ENCODE peak calls at places on chromosomes 4 and X, in nine cellular contexts. S is stimulated activated CD4-positive, alpha-beta T cell treated with anti-CD3 and anti-CD28 coated beads, Interleukin-12 subunit alpha, Interleukin-12 subunit beta, amount 100 ng/mL, for 48 hours; Z is stromal cell of bone marrow; T is mammary epithelial cell; C is H9; E is stimulated activated CD8-positive, alpha-beta memory T cell treated with anti-CD3 and anti-CD28 coated beads, Interleukin-4, amount 100 ng/mL, for 4 hours; H is mesothelial cell of epicardium; O is HEK293T; D is aorta. L is an unnamed sample.
A peak's percentile ranks its signal among the peaks of the same experiment; 100 is the strongest.

GRCh38 chrX:9542765-9543119 is 77.9 kb downstream of the TBL1X start:
- DNase-seq in S (no peak), E (no peak), D (no peak), C (no peak), H (no peak), Z (no peak), O (no peak), T (no peak), L (no peak)

GRCh38 chr4:112170451-112170993 is 25.3 kb downstream of the FAM241A start:
- DNase-seq in C (no peak), H (no peak), T (peak; percentile 87), Z (peak; percentile 91), O (no peak), E (no peak), D (no peak), S (no peak), L (peak; percentile 96)

GRCh38 chr4:15895517-15895916 is 43.0 kb downstream of the FGFBP1 start:
- DNase-seq in D (no peak), E (no peak), T (no peak), Z (no peak), H (no peak), O (no peak), S (no peak), C (no peak), L (no peak)

GRCh38 chrX:81174286-81174685 is 27.4 kb downstream of the HMGN5 start:
- DNase-seq in E (no peak), C (no peak), O (peak; percentile 9), D (no peak), Z (peak; percentile 5), H (no peak), T (peak; percentile 14), S (no peak), L (peak; percentile 34)

GRCh38 chr4:53635697-53636483 is 44.6 kb upstream of the LNX1 start:
- DNase-seq in D (no peak), Z (no peak), O (no peak), E (no peak), H (no peak), T (no peak), C (no peak), S (no peak), L (no peak)

GRCh38 chrX:114162068-114162735 is 421.7 kb upstream of the HTR2C start:
- DNase-seq in Z (no peak), T (no peak), S (no peak), O (peak; percentile 54), D (no peak), H (no peak), E (no peak), C (peak; percentile 88), L (no peak)

GRCh38 chrX:50469206-50469605 is 1.4 kb downstream of the DGKK start:
- DNase-seq in H (no peak), D (no peak), S (no peak), O (no peak), C (peak; percentile 30), T (no peak), E (no peak), Z (no peak), L (no peak)

GRCh38 chr4:37324526-37324925 is 80.0 kb downstream of the NWD2 start:
- DNase-seq in Z (no peak), E (no peak), S (no peak), T (no peak), H (no peak), D (no peak), O (no peak), C (no peak), L (no peak)

GRCh38 chr4:186190456-186191265 is 706 bp upstream of the CYP4V2 start:
- DNase-seq in O (peak; percentile 34), Z (no peak), D (no peak), C (peak; percentile 50), E (no peak), H (peak; percentile 47), T (no peak), S (peak; percentile 11), L (peak; percentile 46)

GRCh38 chrX:151543706-151544105 is 19.8 kb upstream of the PASD1 start:
- DNase-seq in S (no peak), O (no peak), T (peak; percentile 45), C (peak; percentile 38), H (no peak), E (no peak), Z (no peak), D (no peak), L (no peak)

GRCh38 chrX:88612870-88613329 is 134.1 kb upstream of the CPXCR1 start:
- DNase-seq in E (no peak), Z (no peak), D (no peak), T (no peak), S (no peak), C (no peak), O (no peak), H (no peak), L (no peak)

GRCh38 chrX:45852884-45853283 is 652.2 kb upstream of the DIPK2B start:
- DNase-seq in O (no peak), E (no peak), H (no peak), Z (no peak), S (no peak), C (no peak), T (peak; percentile 44), D (no peak), L (peak; percentile 64)